ENCODE peak calls at places on chromosomes 11 and 22, in six cellular contexts. One of them, this sample, is unnamed.
A peak's percentile ranks its signal among the peaks of the same experiment; 100 is the strongest.

GRCh38 chr22:32620992-32621391 is 146.4 kb downstream of the FBXO7 start:
- DNase-seq in cardiac fibroblast: no peak
- DNase-seq in AG04449: no peak
- DNase-seq in heart left ventricle: no peak
- DNase-seq in mucosa of descending colon: no peak
- DNase-seq in H9: no peak
- DNase-seq in this sample: no peak

GRCh38 chr11:123822591-123822990 is 16.4 kb upstream of the OR6M1 start:
- DNase-seq in cardiac fibroblast: peak; percentile 25
- DNase-seq in AG04449: no peak
- DNase-seq in heart left ventricle: no peak
- DNase-seq in mucosa of descending colon: no peak
- DNase-seq in H9: no peak
- DNase-seq in this sample: no peak

GRCh38 chr11:93547028-93547427 is 3.8 kb upstream of the SMCO4 start:
- DNase-seq in cardiac fibroblast: no peak
- DNase-seq in AG04449: no peak
- DNase-seq in heart left ventricle: no peak
- DNase-seq in mucosa of descending colon: no peak
- DNase-seq in H9: no peak
- DNase-seq in this sample: no peak

GRCh38 chr11:33889821-33890378 is 2.0 kb downstream of the LMO2 start:
- DNase-seq in cardiac fibroblast: no peak
- DNase-seq in AG04449: no peak
- DNase-seq in heart left ventricle: no peak
- DNase-seq in mucosa of descending colon: no peak
- DNase-seq in H9: no peak
- DNase-seq in this sample: no peak

GRCh38 chr11:19025799-19026406 is 34.6 kb downstream of the MRGPRX2 start:
- DNase-seq in cardiac fibroblast: peak; percentile 20
- DNase-seq in AG04449: no peak
- DNase-seq in heart left ventricle: no peak
- DNase-seq in mucosa of descending colon: no peak
- DNase-seq in H9: no peak
- DNase-seq in this sample: no peak

GRCh38 chr11:61273151-61274078 is 21.7 kb downstream of the VWCE start:
- DNase-seq in cardiac fibroblast: no peak
- DNase-seq in AG04449: no peak
- DNase-seq in heart left ventricle: no peak
- DNase-seq in mucosa of descending colon: peak; percentile 49
- DNase-seq in H9: no peak
- DNase-seq in this sample: no peak

GRCh38 chr11:36164522-36165250 is 124.5 kb downstream of the COMMD9 start:
- DNase-seq in cardiac fibroblast: peak; percentile 37
- DNase-seq in AG04449: no peak
- DNase-seq in heart left ventricle: no peak
- DNase-seq in mucosa of descending colon: no peak
- DNase-seq in H9: no peak
- DNase-seq in this sample: no peak

GRCh38 chr11:132114185-132114584 is 743.8 kb downstream of the NTM start:
- DNase-seq in cardiac fibroblast: peak; percentile 48
- DNase-seq in AG04449: no peak
- DNase-seq in heart left ventricle: no peak
- DNase-seq in mucosa of descending colon: no peak
- DNase-seq in H9: peak; percentile 77
- DNase-seq in this sample: no peak

GRCh38 chr11:112016765-112017356 is 8.3 kb upstream of the DLAT start:
- DNase-seq in cardiac fibroblast: peak; percentile 80
- DNase-seq in AG04449: no peak
- DNase-seq in heart left ventricle: no peak
- DNase-seq in mucosa of descending colon: no peak
- DNase-seq in H9: no peak
- DNase-seq in this sample: no peak

GRCh38 chr11:10592331-10592730 is 23.9 kb upstream of the LYVE1 start:
- DNase-seq in cardiac fibroblast: peak; percentile 95
- DNase-seq in AG04449: peak; percentile 86
- DNase-seq in heart left ventricle: no peak
- DNase-seq in mucosa of descending colon: no peak
- DNase-seq in H9: no peak
- DNase-seq in this sample: no peak

GRCh38 chr11:368414-369335 is 624 bp upstream of the B4GALNT4 start:
- DNase-seq in cardiac fibroblast: no peak
- DNase-seq in AG04449: no peak
- DNase-seq in heart left ventricle: no peak
- DNase-seq in mucosa of descending colon: no peak
- DNase-seq in H9: peak; percentile 56
- DNase-seq in this sample: no peak

GRCh38 chr11:72378704-72379383 is 55.5 kb downstream of the CLPB start:
- DNase-seq in cardiac fibroblast: peak; percentile 5
- DNase-seq in AG04449: no peak
- DNase-seq in heart left ventricle: no peak
- DNase-seq in mucosa of descending colon: no peak
- DNase-seq in H9: no peak
- DNase-seq in this sample: no peak

GRCh38 chr11:114296190-114296978 is at the start of gene NNMT:
- DNase-seq in cardiac fibroblast: peak; percentile 98
- DNase-seq in AG04449: peak; percentile 95
- DNase-seq in heart left ventricle: no peak
- DNase-seq in mucosa of descending colon: peak; percentile 28
- DNase-seq in H9: no peak
- DNase-seq in this sample: no peak
- TF ChIP-seq CTCF in cardiac fibroblast: no peak
- TF ChIP-seq CTCF in AG04449: peak; percentile 23
- TF ChIP-seq CTCF in heart left ventricle: no peak
- TF ChIP-seq CTCF in mucosa of descending colon: no peak
- TF ChIP-seq CTCF in H9: no peak
- TF ChIP-seq CTCF in this sample: no peak

DNA sequence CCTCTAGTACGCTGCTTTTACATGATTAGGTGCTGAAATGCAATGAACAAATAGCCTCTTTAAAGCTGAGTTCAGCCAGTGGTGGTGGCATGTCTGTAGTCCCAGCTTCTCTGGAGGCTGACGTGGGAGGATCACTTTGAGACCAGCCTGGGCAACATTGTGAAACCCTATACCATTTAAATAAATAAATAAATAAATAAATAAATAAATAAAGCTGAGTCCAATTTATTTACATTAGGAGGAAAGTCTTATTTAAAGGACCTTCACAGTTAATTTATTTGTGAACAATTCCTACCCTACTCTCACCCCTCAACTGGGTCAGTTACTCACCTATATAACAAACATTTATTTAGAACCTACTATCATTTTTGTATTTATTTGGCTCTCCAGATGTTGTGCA is 4.8 kb upstream of the CHRDL2 start:
- DNase-seq in cardiac fibroblast: no peak
- DNase-seq in AG04449: no peak
- DNase-seq in heart left ventricle: no peak
- DNase-seq in mucosa of descending colon: no peak
- DNase-seq in H9: no peak
- DNase-seq in this sample: no peak
- TF ChIP-seq CTCF in cardiac fibroblast: no peak
- TF ChIP-seq CTCF in AG04449: no peak
- TF ChIP-seq CTCF in heart left ventricle: no peak
- TF ChIP-seq CTCF in mucosa of descending colon: no peak
- TF ChIP-seq CTCF in H9: no peak
- TF ChIP-seq CTCF in this sample: no peak

GRCh38 chr22:43329061-43329460 is 14.1 kb downstream of the SCUBE1 start:
- DNase-seq in cardiac fibroblast: no peak
- DNase-seq in AG04449: no peak
- DNase-seq in heart left ventricle: no peak
- DNase-seq in mucosa of descending colon: no peak
- DNase-seq in H9: no peak
- DNase-seq in this sample: no peak
- TF ChIP-seq CTCF in cardiac fibroblast: no peak
- TF ChIP-seq CTCF in AG04449: no peak
- TF ChIP-seq CTCF in heart left ventricle: no peak
- TF ChIP-seq CTCF in mucosa of descending colon: no peak
- TF ChIP-seq CTCF in H9: no peak
- TF ChIP-seq CTCF in this sample: no peak

GRCh38 chr11:77198440-77198849 is 70.4 kb downstream of the MYO7A start:
- DNase-seq in cardiac fibroblast: peak; percentile 9
- DNase-seq in AG04449: no peak
- DNase-seq in heart left ventricle: peak; percentile 34
- DNase-seq in mucosa of descending colon: peak; percentile 13
- DNase-seq in H9: peak; percentile 84
- DNase-seq in this sample: no peak
- TF ChIP-seq CTCF in cardiac fibroblast: peak; percentile 35
- TF ChIP-seq CTCF in AG04449: peak; percentile 12
- TF ChIP-seq CTCF in heart left ventricle: no peak
- TF ChIP-seq CTCF in mucosa of descending colon: no peak
- TF ChIP-seq CTCF in H9: peak; percentile 79
- TF ChIP-seq CTCF in this sample: peak; percentile 57

DNA sequence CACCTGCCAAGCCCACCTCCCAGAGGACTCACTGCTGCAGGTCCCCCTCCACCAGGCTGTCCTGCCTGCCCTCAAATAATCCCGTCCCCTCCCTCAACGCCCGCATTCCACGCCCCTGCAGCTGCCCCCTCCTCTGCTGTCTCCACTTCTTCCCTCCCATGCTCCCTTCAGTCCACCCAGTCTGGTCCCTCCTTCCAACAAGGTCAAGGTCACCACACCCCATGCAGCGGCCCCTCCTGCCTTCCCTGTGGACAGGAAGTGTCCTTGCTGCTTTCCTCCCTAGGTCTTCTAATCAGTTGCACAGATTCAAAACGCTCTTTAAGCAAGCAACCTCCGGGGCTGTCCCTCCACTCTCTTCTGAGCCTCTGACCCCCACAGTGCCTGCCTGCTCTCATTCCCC is 12.1 kb downstream of the MACROD1 start:
- DNase-seq in cardiac fibroblast: no peak
- DNase-seq in AG04449: no peak
- DNase-seq in heart left ventricle: no peak
- DNase-seq in mucosa of descending colon: no peak
- DNase-seq in H9: no peak
- DNase-seq in this sample: no peak
- TF ChIP-seq CTCF in cardiac fibroblast: no peak
- TF ChIP-seq CTCF in AG04449: no peak
- TF ChIP-seq CTCF in heart left ventricle: no peak
- TF ChIP-seq CTCF in mucosa of descending colon: no peak
- TF ChIP-seq CTCF in H9: no peak
- TF ChIP-seq CTCF in this sample: no peak

GRCh38 chr11:116078101-116078561 is 573.9 kb upstream of the CADM1 start:
- DNase-seq in cardiac fibroblast: no peak
- DNase-seq in AG04449: no peak
- DNase-seq in heart left ventricle: no peak
- DNase-seq in mucosa of descending colon: no peak
- DNase-seq in H9: peak; percentile 57
- DNase-seq in this sample: peak; percentile 33
- TF ChIP-seq CTCF in cardiac fibroblast: no peak
- TF ChIP-seq CTCF in AG04449: peak; percentile 26
- TF ChIP-seq CTCF in heart left ventricle: no peak
- TF ChIP-seq CTCF in mucosa of descending colon: no peak
- TF ChIP-seq CTCF in H9: peak; percentile 78
- TF ChIP-seq CTCF in this sample: peak; percentile 55

GRCh38 chr11:69444381-69445130 is 36.9 kb upstream of the LINC01488 start:
- DNase-seq in cardiac fibroblast: peak; percentile 97
- DNase-seq in AG04449: peak; percentile 82
- DNase-seq in heart left ventricle: peak; percentile 65
- DNase-seq in mucosa of descending colon: peak; percentile 39
- DNase-seq in H9: peak; percentile 83
- DNase-seq in this sample: no peak
- TF ChIP-seq CTCF in cardiac fibroblast: peak; percentile 56
- TF ChIP-seq CTCF in AG04449: no peak
- TF ChIP-seq CTCF in heart left ventricle: no peak
- TF ChIP-seq CTCF in mucosa of descending colon: no peak
- TF ChIP-seq CTCF in H9: peak; percentile 79
- TF ChIP-seq CTCF in this sample: no peak

DNA sequence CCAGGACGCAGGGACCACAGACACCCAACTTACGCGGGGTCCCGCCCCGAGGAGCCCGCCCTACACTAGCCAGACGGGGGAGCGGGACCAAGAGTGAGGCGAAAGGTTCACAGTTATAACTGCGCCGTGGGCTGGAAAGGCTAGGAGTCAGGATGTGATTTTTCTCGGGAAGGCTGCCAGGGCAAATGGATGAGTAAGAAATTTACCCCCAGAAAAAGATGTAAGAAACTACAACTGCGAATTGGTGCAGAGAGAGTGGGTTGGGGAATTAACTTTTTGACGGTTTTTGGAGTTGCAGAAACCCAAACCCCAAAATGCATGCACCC is 1.3 kb downstream of the TSPAN18 start:
- DNase-seq in cardiac fibroblast: no peak
- DNase-seq in AG04449: no peak
- DNase-seq in heart left ventricle: no peak
- DNase-seq in mucosa of descending colon: no peak
- DNase-seq in H9: no peak
- DNase-seq in this sample: no peak
- TF ChIP-seq CTCF in cardiac fibroblast: no peak
- TF ChIP-seq CTCF in AG04449: no peak
- TF ChIP-seq CTCF in heart left ventricle: no peak
- TF ChIP-seq CTCF in mucosa of descending colon: no peak
- TF ChIP-seq CTCF in H9: peak; percentile 22
- TF ChIP-seq CTCF in this sample: no peak

DNA sequence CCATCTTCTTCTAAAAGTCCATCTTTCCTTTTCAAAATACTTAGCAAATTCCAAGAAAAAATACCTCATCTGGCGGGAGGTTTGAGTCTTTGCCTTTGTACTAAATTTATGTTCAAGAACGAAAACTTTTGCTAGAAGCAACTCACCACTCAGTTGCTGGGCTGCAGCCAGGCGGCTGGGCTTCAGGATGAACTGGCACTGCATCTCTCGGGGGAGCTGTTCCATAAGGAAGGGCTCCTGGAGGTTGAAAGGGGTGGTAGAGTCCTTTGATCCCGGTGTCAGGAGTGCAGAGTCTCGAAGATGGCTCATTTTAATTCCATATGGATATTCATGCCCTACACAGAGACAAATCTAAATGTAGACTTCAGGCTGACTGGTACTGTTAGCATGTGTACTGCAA is 105.8 kb downstream of the ARHGAP20 start:
- DNase-seq in cardiac fibroblast: no peak
- DNase-seq in AG04449: no peak
- DNase-seq in heart left ventricle: no peak
- DNase-seq in mucosa of descending colon: no peak
- DNase-seq in H9: no peak
- DNase-seq in this sample: no peak
- TF ChIP-seq CTCF in cardiac fibroblast: no peak
- TF ChIP-seq CTCF in AG04449: no peak
- TF ChIP-seq CTCF in heart left ventricle: no peak
- TF ChIP-seq CTCF in mucosa of descending colon: no peak
- TF ChIP-seq CTCF in H9: peak; percentile 15
- TF ChIP-seq CTCF in this sample: no peak

This sample was measured in GM06990.